ENCODE peak calls at places on chromosomes 6 and 20, in four cellular contexts. V is naive thymus-derived CD4-positive, alpha-beta T cell; X is uterus; K is CD4-positive, CD25-positive, alpha-beta regulatory T cell. Z is an unnamed sample.

GRCh38 chr6:143205983-143206382 is 145.3 kb downstream of the AIG1 start:
- DNase-seq in V (no peak), X (no peak), K (no peak), Z (no peak)

GRCh38 chr6:109491207-109491938 is 8.4 kb upstream of the ZBTB24 start:
- DNase-seq in V (peak), X (no peak), K (peak), Z (no peak)

GRCh38 chr6:36847152-36847551 is 7.9 kb upstream of the CPNE5 start:
- DNase-seq in V (no peak), X (no peak), K (no peak), Z (no peak)

GRCh38 chr6:17381429-17382147 is 11.8 kb upstream of the CAP2 start:
- DNase-seq in V (no peak), X (peak), K (no peak), Z (no peak)

GRCh38 chr20:19212524-19213502 is at the start of gene SLC24A3:
- DNase-seq in V (no peak), X (peak), K (no peak), Z (peak)

GRCh38 chr20:52402950-52403349 is 211.4 kb upstream of the ZFP64 start:
- DNase-seq in V (peak), X (no peak), K (no peak), Z (no peak)

GRCh38 chr20:42364446-42364845 is 746.3 kb upstream of the CHD6 start:
- DNase-seq in V (no peak), X (no peak), K (no peak), Z (no peak)

GRCh38 chr6:138692978-138693909 is 80.3 kb upstream of the CCDC28A start:
- DNase-seq in V (peak), X (peak), K (no peak), Z (peak)

GRCh38 chr20:711526-711925 is 35.9 kb upstream of the SCRT2 start:
- DNase-seq in V (no peak), X (no peak), K (no peak), Z (no peak)

GRCh38 chr6:169957351-169957963 is 206.0 kb downstream of the ERMARD start:
- DNase-seq in V (no peak), X (no peak), K (no peak), Z (peak)

GRCh38 chr6:44534291-44534690 is 146.8 kb downstream of the CDC5L start:
- DNase-seq in V (no peak), X (no peak), K (no peak), Z (no peak)

GRCh38 chr20:47764154-47764734 is 21.0 kb downstream of the SULF2 start:
- DNase-seq in V (no peak), X (no peak), K (no peak), Z (no peak)

GRCh38 chr6:37021356-37022129 is 16.1 kb downstream of the FGD2 start:
- DNase-seq in V (peak), X (no peak), K (peak), Z (no peak)

GRCh38 chr6:77097940-77098339 is 365.4 kb downstream of the HTR1B start:
- DNase-seq in V (no peak), X (no peak), K (no peak), Z (no peak)

GRCh38 chr6:89542856-89543254 is 95.7 kb downstream of the LYRM2 start:
- DNase-seq in V (no peak), X (no peak), K (no peak), Z (no peak)

GRCh38 chr20:58713801-58714339 is 21.3 kb downstream of the NPEPL1 start:
- DNase-seq in V (no peak), X (peak), K (no peak), Z (peak)

GRCh38 chr6:111499269-111499793 is 16.3 kb upstream of the REV3L start:
- DNase-seq in V (no peak), X (no peak), K (no peak), Z (no peak)

GRCh38 chr20:61723538-61724257 is 342.0 kb downstream of the TAF4 start:
- DNase-seq in V (no peak), X (no peak), K (no peak), Z (peak)

GRCh38 chr6:23329091-23329490 is 759.7 kb downstream of the HDGFL1 start:
- DNase-seq in V (no peak), X (no peak), K (no peak), Z (no peak)

GRCh38 chr6:121319112-121319553 is 15.1 kb downstream of the TBC1D32 start:
- DNase-seq in V (no peak), X (no peak), K (no peak), Z (no peak)

GRCh38 chr20:34703573-34704176 is 469 bp upstream of the TP53INP2 start:
- DNase-seq in V (peak), X (no peak), K (no peak), Z (no peak)

GRCh38 chr6:20168668-20169633 is 43.3 kb downstream of the MBOAT1 start:
- DNase-seq in V (no peak), X (peak), K (no peak), Z (no peak)

GRCh38 chr20:58855506-58856314 is 3.2 kb downstream of the GNAS start:
- DNase-seq in V (no peak), X (no peak), K (no peak), Z (no peak)

GRCh38 chr20:35273449-35274171 is 4.3 kb downstream of the MMP24OS start:
- DNase-seq in V (no peak), X (no peak), K (no peak), Z (no peak)

GRCh38 chr6:106468935-106469334 is 108.4 kb downstream of the CRYBG1 start:
- DNase-seq in V (no peak), X (no peak), K (no peak), Z (no peak)

GRCh38 chr6:106466211-106466610 is 105.7 kb downstream of the CRYBG1 start:
- DNase-seq in V (no peak), X (no peak), K (no peak), Z (no peak)

GRCh38 chr6:106470811-106471210 is 110.3 kb downstream of the CRYBG1 start:
- DNase-seq in V (no peak), X (no peak), K (no peak), Z (no peak)

GRCh38 chr6:106470316-106470715 is 109.8 kb downstream of the CRYBG1 start:
- DNase-seq in V (no peak), X (no peak), K (no peak), Z (no peak)

GRCh38 chr6:106469882-106470281 is 109.4 kb downstream of the CRYBG1 start:
- DNase-seq in V (no peak), X (no peak), K (no peak), Z (no peak)
- H3K4me3 ChIP-seq in V (no peak), X (no peak), K (no peak), Z (no peak)

GRCh38 chr20:62816879-62817873 is at the start of gene COL9A3:
- DNase-seq in V (no peak), X (no peak), K (no peak), Z (no peak)

GRCh38 chr20:62818592-62819493 is 2.0 kb downstream of the COL9A3 start:
- DNase-seq in V (no peak), X (no peak), K (no peak), Z (peak)

GRCh38 chr20:62816031-62816878 is 595 bp upstream of the COL9A3 start:
- DNase-seq in V (no peak), X (no peak), K (no peak), Z (no peak)

GRCh38 chr20:62819494-62820174 is 2.8 kb downstream of the COL9A3 start:
- DNase-seq in V (no peak), X (no peak), K (no peak), Z (no peak)

DNA sequence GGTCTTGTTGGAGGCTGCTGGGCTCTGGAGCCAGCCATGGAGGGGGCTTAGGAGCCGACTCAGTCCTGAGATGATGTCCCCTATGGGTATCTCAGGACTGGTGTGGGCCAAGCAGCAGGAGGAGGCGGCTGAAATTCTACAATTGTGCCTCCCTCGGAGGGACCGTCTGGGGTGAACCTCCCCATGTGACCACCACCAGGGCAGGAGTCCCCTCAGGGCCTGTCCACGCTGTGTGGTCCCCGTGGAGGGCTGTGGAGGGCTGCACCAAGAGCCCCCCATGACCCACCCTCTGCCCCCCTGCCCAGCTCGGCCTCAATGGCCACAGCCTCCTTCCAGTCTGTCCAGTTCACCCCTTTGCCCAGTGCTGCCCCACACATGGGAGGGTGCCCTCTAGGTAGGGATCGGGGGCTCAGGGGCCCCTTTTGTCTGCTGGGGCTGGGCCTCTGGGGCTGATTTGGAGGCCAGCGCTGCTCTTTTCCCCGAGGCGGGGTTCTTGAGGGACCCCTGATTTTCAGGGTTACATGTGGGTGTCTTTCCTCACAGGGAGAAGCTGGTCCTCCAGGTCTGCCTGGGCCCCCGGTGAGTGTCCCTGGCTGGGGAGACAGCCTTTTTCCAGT is 1.2 kb downstream of the COL9A3 start:
- DNase-seq in V (no peak), X (no peak), K (no peak), Z (no peak)
- H3K27ac ChIP-seq in V (no peak), X (no peak), K (no peak), Z (no peak)

GRCh38 chr6:15894973-15895858 is 232.4 kb upstream of the DTNBP1 start:
- DNase-seq in V (no peak), X (no peak), K (no peak), Z (no peak)

GRCh38 chr6:15893556-15894253 is 230.9 kb upstream of the DTNBP1 start:
- DNase-seq in V (no peak), X (no peak), K (no peak), Z (no peak)

GRCh38 chr6:15901141-15902115 is 227.5 kb upstream of the MYLIP start:
- DNase-seq in V (no peak), X (no peak), K (no peak), Z (peak)

GRCh38 chr6:15898693-15899092 is 230.2 kb upstream of the MYLIP start:
- DNase-seq in V (no peak), X (no peak), K (no peak), Z (no peak)

GRCh38 chr6:15897063-15897934 is 231.6 kb upstream of the MYLIP start:
- DNase-seq in V (no peak), X (peak), K (no peak), Z (no peak)
- H3K4me3 ChIP-seq in V (no peak), X (no peak), K (no peak), Z (peak)

GRCh38 chr6:40734607-40735006 is 147.4 kb upstream of the LRFN2 start:
- DNase-seq in V (no peak), X (no peak), K (no peak), Z (no peak)

GRCh38 chr6:40735126-40735920 is 148.2 kb upstream of the LRFN2 start:
- DNase-seq in V (no peak), X (no peak), K (no peak), Z (no peak)

GRCh38 chr6:40733770-40734396 is 146.7 kb upstream of the LRFN2 start:
- DNase-seq in V (no peak), X (no peak), K (no peak), Z (no peak)

GRCh38 chr6:40740518-40740917 is 153.4 kb upstream of the LRFN2 start:
- DNase-seq in V (no peak), X (no peak), K (no peak), Z (no peak)

GRCh38 chr6:40738551-40738950 is 151.4 kb upstream of the LRFN2 start:
- DNase-seq in V (no peak), X (no peak), K (no peak), Z (no peak)
- H3K27ac ChIP-seq in V (no peak), X (no peak), K (no peak), Z (no peak)

DNA sequence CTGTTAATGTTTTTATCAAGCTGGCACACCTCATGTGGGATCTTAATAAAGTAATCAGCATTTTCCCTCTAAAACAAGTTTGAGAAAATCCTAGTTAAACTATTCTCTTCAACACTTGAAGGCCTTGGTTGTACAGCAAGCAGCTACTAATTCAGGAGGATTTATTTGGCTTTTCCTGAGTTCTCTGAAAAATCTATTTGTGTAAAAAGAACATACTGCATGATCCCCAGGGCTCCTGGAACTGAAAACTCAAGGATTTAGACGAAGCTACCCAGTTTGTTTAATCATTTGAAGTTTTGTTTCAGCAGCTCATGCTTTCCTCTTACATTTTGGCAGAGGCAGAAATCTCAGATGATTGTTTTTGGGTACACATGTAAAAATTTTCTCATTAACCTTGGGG is 309.6 kb upstream of the FLRT3 start:
- DNase-seq in V (no peak), X (no peak), K (no peak), Z (no peak)
- H3K4me3 ChIP-seq in V (no peak), X (no peak), K (no peak), Z (no peak)

DNA sequence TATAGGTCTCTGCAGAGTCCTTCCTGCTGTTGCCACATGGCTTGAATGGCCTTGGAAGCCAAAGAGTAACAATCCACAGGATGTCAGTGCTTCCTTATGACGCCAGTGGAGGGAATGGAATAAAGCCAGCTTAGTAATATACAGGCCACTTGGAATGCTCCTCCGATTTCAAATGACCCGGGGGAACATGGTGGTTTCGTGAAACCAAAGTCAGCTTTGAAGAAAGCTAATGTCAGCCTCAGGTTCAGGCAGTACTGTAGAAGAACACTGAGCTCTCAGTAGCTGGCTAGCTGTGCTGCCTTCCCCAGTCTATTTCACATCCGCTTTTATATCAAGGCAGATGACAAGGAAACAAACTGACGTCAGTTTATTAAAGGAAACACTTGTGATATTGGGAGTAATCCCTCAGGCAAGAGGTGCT is 189.1 kb downstream of the DTNBP1 start:
- DNase-seq in V (no peak), X (no peak), K (no peak), Z (no peak)
- H3K27ac ChIP-seq in V (no peak), X (no peak), K (no peak), Z (peak)

GRCh38 chr6:35302604-35303218 is 5.1 kb downstream of the DEF6 start:
- DNase-seq in V (peak), X (no peak), K (peak), Z (no peak)
- H3K4me3 ChIP-seq in V (peak), X (no peak), K (peak), Z (no peak)

GRCh38 chr6:158311193-158311592 is 1.1 kb upstream of the TULP4 start:
- DNase-seq in V (no peak), X (no peak), K (no peak), Z (no peak)

GRCh38 chr6:158313989-158314388 is 1.7 kb downstream of the TULP4 start:
- DNase-seq in V (no peak), X (no peak), K (no peak), Z (peak)

GRCh38 chr6:158309814-158310213 is 2.5 kb upstream of the TULP4 start:
- DNase-seq in V (no peak), X (no peak), K (no peak), Z (no peak)

GRCh38 chr6:158312672-158313397 is 570 bp downstream of the TULP4 start:
- DNase-seq in V (no peak), X (no peak), K (no peak), Z (no peak)

DNA sequence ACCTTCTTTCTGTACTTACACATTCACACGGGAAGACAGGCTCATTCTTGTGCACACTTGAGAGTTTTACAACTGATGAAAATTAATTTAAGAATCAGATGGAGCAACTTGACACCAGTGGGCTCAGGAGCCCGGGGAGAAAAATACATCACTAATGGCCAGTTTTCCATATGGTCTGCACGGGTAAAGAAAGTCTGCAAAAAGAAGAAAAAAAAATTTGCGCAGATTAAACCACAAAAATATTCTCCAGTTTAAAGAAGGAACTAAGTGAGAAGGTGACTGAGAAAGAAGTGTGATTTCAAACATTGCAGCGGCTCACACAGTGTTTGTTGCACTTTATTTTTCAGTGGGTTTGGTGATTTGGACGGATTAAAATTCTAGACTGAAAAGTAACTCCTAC is at the start of gene TULP4:
- DNase-seq in V (no peak), X (no peak), K (no peak), Z (no peak)
- H3K27ac ChIP-seq in V (no peak), X (no peak), K (no peak), Z (peak)